ENCODE peak calls at places on chromosome 16, in six cellular contexts. O is GM12878, M is K562, A is HCT116, X is SK-N-SH, F is HepG2. Z is an unnamed sample.

GRCh38 chr16:28210979-28211505 is 723 bp downstream of the XPO6 start:
- DNase-seq in X (peak), M (peak), F (peak), A (no peak), O (no peak), Z (peak)

GRCh38 chr16:34802848-34803599 is 1343.6 kb downstream of the TP53TG3F start:
- DNase-seq in X (peak), F (no peak), M (no peak), O (no peak), A (no peak), Z (no peak)

GRCh38 chr16:9647981-9648701 is 534.1 kb downstream of the GRIN2A start:
- DNase-seq in F (peak), O (no peak), X (peak), A (no peak), M (peak), Z (peak)

GRCh38 chr16:75566040-75566888 is at the start of gene GABARAPL2:
- DNase-seq in O (no peak), X (peak), A (peak), F (peak), M (peak), Z (peak)

GRCh38 chr16:56793504-56793903 is 63.6 kb downstream of the NUP93 start:
- DNase-seq in A (no peak), M (no peak), O (no peak), X (no peak), F (peak), Z (peak)

GRCh38 chr16:19330801-19331484 is 45.4 kb downstream of the CLEC19A start:
- DNase-seq in X (no peak), M (no peak), F (peak), O (no peak), A (peak), Z (no peak)

GRCh38 chr16:85210423-85211169 is 98.3 kb upstream of the CIBAR2 start:
- DNase-seq in A (no peak), O (no peak), X (no peak), F (no peak), M (no peak), Z (no peak)

GRCh38 chr16:69326172-69326873 is 4.1 kb downstream of the PDF start:
- DNase-seq in A (no peak), X (no peak), M (no peak), F (peak), O (no peak), Z (no peak)

GRCh38 chr16:64419832-64420231 is 702.0 kb downstream of the CDH11 start:
- DNase-seq in O (no peak), F (no peak), M (no peak), X (no peak), A (no peak), Z (no peak)

GRCh38 chr16:84179612-84180320 is 7.1 kb downstream of the TAF1C start:
- DNase-seq in F (no peak), O (no peak), A (no peak), X (no peak), M (no peak), Z (no peak)

GRCh38 chr16:11349599-11350276 is 4.5 kb downstream of the RMI2 start:
- DNase-seq in X (no peak), M (no peak), O (no peak), A (no peak), F (no peak), Z (no peak)

GRCh38 chr16:85220125-85220839 is 108.0 kb upstream of the CIBAR2 start:
- DNase-seq in A (no peak), O (no peak), F (peak), M (no peak), X (peak), Z (peak)

GRCh38 chr16:64900517-64900916 is 221.3 kb downstream of the CDH11 start:
- DNase-seq in O (no peak), F (no peak), M (no peak), A (no peak), X (no peak), Z (no peak)

GRCh38 chr16:85917959-85918358 is 19.0 kb downstream of the IRF8 start:
- DNase-seq in X (no peak), O (peak), M (no peak), F (no peak), A (no peak), Z (no peak)

GRCh38 chr16:30521873-30522641 is 4.3 kb downstream of the ZNF768 start:
- DNase-seq in O (no peak), M (no peak), A (no peak), X (no peak), F (peak), Z (no peak)

GRCh38 chr16:74698220-74698619 is 2.4 kb downstream of the MLKL start:
- DNase-seq in A (no peak), O (peak), M (no peak), X (no peak), F (no peak), Z (no peak)

GRCh38 chr16:72787519-72788268 is 260.2 kb downstream of the ZFHX3 start:
- DNase-seq in A (no peak), M (no peak), F (no peak), X (no peak), O (peak), Z (no peak)

GRCh38 chr16:26316683-26317464 is 625.1 kb downstream of the HS3ST4 start:
- DNase-seq in F (no peak), A (no peak), M (no peak), X (no peak), O (no peak), Z (peak)

GRCh38 chr16:30637952-30638351 is 12.8 kb upstream of the PRR14 start:
- DNase-seq in X (peak), M (no peak), F (peak), O (no peak), A (peak), Z (peak)

GRCh38 chr16:74568961-74569631 is 37.8 kb downstream of the GLG1 start:
- DNase-seq in M (no peak), A (no peak), O (no peak), F (no peak), X (no peak), Z (peak)

GRCh38 chr16:29678691-29679267 is at the start of gene QPRT:
- DNase-seq in O (no peak), X (peak), A (no peak), M (peak), F (peak), Z (peak)

GRCh38 chr16:54417384-54417783 is 130.8 kb upstream of the IRX3 start:
- DNase-seq in X (no peak), A (no peak), M (no peak), F (no peak), O (no peak), Z (no peak)

GRCh38 chr16:75379911-75380847 is 53.1 kb downstream of the CFDP1 start:
- DNase-seq in M (no peak), O (peak), X (no peak), A (no peak), F (no peak), Z (no peak)

GRCh38 chr16:23905027-23905426 is 69.2 kb downstream of the PRKCB start:
- DNase-seq in X (no peak), A (no peak), M (no peak), O (no peak), F (no peak), Z (peak)

GRCh38 chr16:57115504-57116182 is 23.3 kb downstream of the CPNE2 start:
- DNase-seq in A (no peak), M (no peak), O (no peak), X (peak), F (no peak), Z (no peak)

GRCh38 chr16:8355714-8356113 is 234.6 kb downstream of the TMEM114 start:
- DNase-seq in M (no peak), A (no peak), F (no peak), O (no peak), X (peak), Z (no peak)

GRCh38 chr16:610513-611381 is 20.0 kb upstream of the WFIKKN1 start:
- DNase-seq in O (no peak), X (peak), M (peak), A (no peak), F (peak), Z (no peak)

GRCh38 chr16:2252806-2253148 is 1.4 kb upstream of the ECI1 start:
- DNase-seq in X (no peak), F (no peak), O (no peak), M (no peak), A (no peak), Z (peak)

GRCh38 chr16:30065943-30066881 is 652 bp downstream of the ALDOA start:
- DNase-seq in X (peak), O (no peak), F (no peak), A (no peak), M (peak), Z (no peak)

GRCh38 chr16:69448470-69449193 is 24.2 kb downstream of the CYB5B start:
- DNase-seq in F (no peak), M (no peak), X (peak), A (no peak), O (no peak), Z (peak)

GRCh38 chr16:58854392-58854791 is 120.3 kb upstream of the GOT2 start:
- DNase-seq in X (no peak), F (no peak), O (peak), A (no peak), M (no peak), Z (no peak)

GRCh38 chr16:23855010-23855409 is 19.2 kb downstream of the PRKCB start:
- DNase-seq in X (no peak), M (no peak), F (no peak), O (no peak), A (no peak), Z (no peak)

GRCh38 chr16:53159781-53160436 is 105.1 kb downstream of the CHD9 start:
- DNase-seq in O (peak), X (peak), F (peak), M (peak), A (peak), Z (peak)

GRCh38 chr16:56332464-56333079 is 92.8 kb downstream of the AMFR start:
- DNase-seq in F (peak), M (peak), A (peak), X (peak), O (no peak), Z (peak)

GRCh38 chr16:28873543-28874201 is 4.6 kb upstream of the ATP2A1 start:
- DNase-seq in F (no peak), M (peak), O (no peak), A (no peak), X (peak), Z (no peak)

GRCh38 chr16:21713549-21714368 is 50.0 kb downstream of the OTOA start:
- DNase-seq in F (no peak), O (no peak), A (no peak), X (no peak), M (no peak), Z (no peak)

GRCh38 chr16:58516768-58517107 is 1.4 kb downstream of the SETD6 start:
- DNase-seq in M (no peak), O (no peak), F (no peak), X (no peak), A (no peak), Z (no peak)

GRCh38 chr16:87538594-87538993 is 45.8 kb upstream of the ZCCHC14 start:
- DNase-seq in A (no peak), O (no peak), X (no peak), F (no peak), M (no peak), Z (no peak)
- TF ChIP-seq JUND in A (no peak), O (no peak), X (no peak), F (no peak), M (no peak), Z (no peak)

DNA sequence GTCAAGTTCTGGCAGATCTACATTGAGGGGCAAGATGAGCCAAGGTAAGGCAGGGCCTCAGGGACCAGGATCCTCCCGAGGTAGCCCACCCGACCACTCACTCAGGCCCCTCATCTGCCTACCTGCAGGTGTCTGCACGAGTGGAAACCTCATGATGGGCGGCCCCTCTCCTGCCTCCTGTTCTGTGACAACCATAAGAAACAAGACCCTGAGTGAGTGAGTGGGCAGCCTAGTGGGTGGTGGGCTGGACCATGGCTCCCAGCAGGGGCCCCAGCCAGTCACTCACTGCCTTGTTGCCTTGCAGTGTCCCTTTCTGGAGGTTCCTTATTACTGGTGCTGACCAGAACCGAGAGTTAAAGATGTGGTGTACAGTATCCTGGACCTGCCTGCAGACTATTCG is 5.4 kb downstream of the EDC4 start:
- DNase-seq in O (no peak), M (no peak), X (no peak), F (no peak), A (no peak), Z (no peak)
- TF ChIP-seq JUND in O (no peak), M (no peak), X (no peak), F (no peak), A (no peak), Z (no peak)

GRCh38 chr16:16080465-16081065 is 131.1 kb downstream of the ABCC1 start:
- DNase-seq in A (no peak), O (no peak), X (no peak), F (no peak), M (no peak), Z (no peak)

GRCh38 chr16:16082255-16082654 is 132.8 kb downstream of the ABCC1 start:
- DNase-seq in M (no peak), X (no peak), O (no peak), A (no peak), F (no peak), Z (no peak)

GRCh38 chr16:16084874-16085273 is 135.5 kb downstream of the ABCC1 start:
- DNase-seq in X (no peak), O (no peak), A (no peak), M (no peak), F (no peak), Z (no peak)

GRCh38 chr16:16086653-16087446 is 136.4 kb downstream of the ABCC6 start:
- DNase-seq in A (no peak), X (no peak), F (no peak), O (no peak), M (no peak), Z (no peak)

DNA sequence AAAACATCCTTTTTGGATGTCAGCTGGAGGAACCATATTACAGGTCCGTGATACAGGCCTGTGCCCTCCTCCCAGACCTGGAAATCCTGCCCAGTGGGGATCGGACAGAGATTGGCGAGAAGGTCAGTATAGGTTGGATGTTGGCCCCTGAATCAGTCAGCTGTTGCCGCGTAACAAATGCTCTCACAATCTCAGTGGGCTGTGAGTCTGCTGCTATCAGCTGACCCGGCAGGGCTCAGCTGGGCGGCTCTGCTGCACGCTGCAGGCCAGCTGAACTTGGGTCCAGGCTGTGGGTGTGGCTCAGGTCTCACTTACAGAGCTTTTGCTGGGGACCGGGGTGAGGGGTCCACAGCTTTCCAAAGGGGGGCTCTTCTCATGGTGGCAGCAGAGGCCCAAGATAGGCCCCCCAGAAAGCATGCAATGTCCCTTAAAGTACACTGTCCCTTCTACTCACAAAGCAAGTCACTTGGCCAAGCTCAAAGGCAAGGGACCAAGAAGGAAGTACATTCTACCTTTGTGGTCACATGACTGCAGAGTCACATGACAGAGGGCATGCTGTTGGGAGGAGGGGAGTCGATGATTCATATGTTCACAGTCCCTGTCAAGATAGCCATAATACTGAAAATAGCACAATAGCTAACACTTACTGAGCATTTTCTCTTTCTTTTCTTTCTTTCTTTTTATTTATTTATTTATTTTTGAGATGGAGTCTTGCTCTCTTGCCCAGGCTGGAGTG is 134.2 kb downstream of the ABCC1 start:
- DNase-seq in O (no peak), F (peak), X (no peak), M (peak), A (peak), Z (no peak)
- TF ChIP-seq JUND in O (no peak), F (no peak), X (no peak), M (peak), A (no peak), Z (no peak)

GRCh38 chr16:89861648-89862047 is 11.7 kb upstream of the TCF25 start:
- DNase-seq in M (no peak), A (no peak), X (no peak), O (no peak), F (no peak), Z (no peak)

GRCh38 chr16:89855986-89856385 is 17.4 kb upstream of the TCF25 start:
- DNase-seq in M (no peak), X (no peak), O (no peak), A (no peak), F (no peak), Z (no peak)

GRCh38 chr16:89859809-89860075 is 13.7 kb upstream of the TCF25 start:
- DNase-seq in M (no peak), X (no peak), O (no peak), F (no peak), A (no peak), Z (no peak)

GRCh38 chr16:89860747-89861304 is 12.6 kb upstream of the TCF25 start:
- DNase-seq in X (peak), O (no peak), F (peak), A (peak), M (peak), Z (peak)

GRCh38 chr16:89858973-89859808 is 14.2 kb upstream of the TCF25 start:
- DNase-seq in X (no peak), M (no peak), O (no peak), F (no peak), A (no peak), Z (no peak)
- TF ChIP-seq JUND in X (no peak), M (no peak), O (no peak), F (no peak), A (no peak), Z (no peak)

DNA sequence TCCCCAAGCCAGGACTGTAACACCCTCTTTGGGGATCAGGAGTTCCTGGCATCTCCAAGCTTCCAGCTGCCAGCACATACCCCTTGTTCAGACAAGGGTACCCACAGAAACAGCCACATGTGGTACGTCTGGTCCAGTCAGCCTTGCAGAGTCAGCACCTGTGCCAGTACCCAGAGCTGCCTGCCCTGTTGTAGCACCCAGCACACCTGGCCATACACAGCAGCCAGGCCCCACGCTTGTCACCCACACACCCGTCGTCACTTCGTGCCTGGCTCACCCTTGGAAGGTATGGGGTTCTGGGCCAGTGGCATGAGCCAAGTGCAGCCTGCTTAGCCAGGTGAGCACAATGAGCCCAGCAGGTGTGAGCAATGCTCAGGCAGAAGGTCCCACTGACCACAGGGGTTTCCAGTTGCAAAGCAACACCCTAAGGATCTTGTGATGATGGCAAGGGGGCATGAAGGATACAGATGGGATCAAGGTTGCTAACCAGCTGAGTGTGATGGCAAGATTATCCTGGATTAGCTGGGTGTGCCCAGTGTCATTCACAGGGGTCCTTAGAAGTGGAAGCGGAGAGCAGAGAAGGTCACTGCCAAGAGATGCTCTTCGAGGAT is 202.3 kb downstream of the CPPED1 start:
- DNase-seq in O (no peak), X (no peak), A (no peak), F (no peak), M (no peak), Z (no peak)
- TF ChIP-seq JUND in O (no peak), X (no peak), A (no peak), F (no peak), M (no peak), Z (no peak)

DNA sequence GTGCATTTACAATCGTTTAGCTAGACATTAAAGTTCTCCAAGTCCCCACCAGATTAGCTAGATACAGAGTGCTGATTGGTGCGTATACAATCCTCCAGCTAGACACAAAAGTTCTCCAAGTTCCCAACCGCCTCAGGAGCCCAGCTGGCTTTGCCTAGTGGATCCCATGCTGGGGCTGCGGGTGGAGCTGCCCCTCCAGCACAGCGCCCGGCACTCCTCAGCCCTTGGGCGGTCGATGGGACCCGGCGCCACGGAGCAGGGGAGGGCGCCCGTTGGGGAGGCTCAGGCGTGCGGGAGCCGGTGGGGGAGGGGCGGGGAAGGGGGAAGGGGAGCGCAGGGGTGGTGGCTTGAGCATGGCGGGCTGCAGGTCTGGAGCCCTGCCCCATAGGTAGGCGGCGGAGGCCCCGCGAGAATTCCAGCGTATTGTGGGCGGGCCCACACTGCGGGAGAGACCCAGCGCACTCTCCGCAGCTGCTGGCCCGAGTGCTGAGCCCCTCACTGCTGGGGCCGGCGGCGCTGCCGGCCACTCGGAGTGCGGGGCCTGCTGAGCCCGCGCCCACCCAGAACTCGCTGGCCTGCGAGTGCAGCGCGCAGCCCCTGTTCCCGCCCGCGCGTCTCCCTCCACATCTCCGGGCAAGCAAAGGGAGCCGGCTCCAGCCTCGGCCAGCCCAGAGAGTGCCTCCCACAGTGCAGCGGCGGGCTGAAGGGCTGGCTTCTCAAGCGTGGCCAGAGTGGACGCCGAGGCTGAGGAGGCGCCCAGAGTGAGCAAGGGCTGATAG is 907.5 kb downstream of the CDH8 start:
- DNase-seq in A (no peak), M (no peak), F (no peak), O (no peak), X (peak), Z (no peak)
- TF ChIP-seq JUND in A (no peak), M (no peak), F (no peak), O (no peak), X (no peak), Z (no peak)

Z was measured in T47D.